ENCODE peak calls at places on chromosomes 12 and 14, in nine cellular contexts. N is breast epithelium, P is K562, L is endothelial cell of umbilical vein, H is suprapubic skin, E is stomach, Q is sigmoid colon, I is spleen, B is HepG2. J is an unnamed sample.

GRCh38 chr14:44565968-44566367 is 58.9 kb upstream of the FSCB start:
- DNase-seq in B (no peak), Q (no peak), L (no peak), P (no peak), E (no peak), N (no peak), H (no peak), I (no peak), J (no peak)

GRCh38 chr12:101733166-101733565 is 6.1 kb downstream of the SYCP3 start:
- DNase-seq in E (no peak), B (no peak), P (no peak), N (no peak), H (no peak), Q (no peak), L (no peak), I (no peak), J (no peak)

GRCh38 chr12:58414398-58414871 is 473.1 kb downstream of the ATP23 start:
- DNase-seq in Q (no peak), H (no peak), E (no peak), B (no peak), L (peak; percentile 44), I (no peak), N (no peak), P (no peak), J (no peak)

GRCh38 chr12:43444940-43445564 is 107.0 kb downstream of the ADAMTS20 start:
- DNase-seq in L (peak; percentile 76), N (no peak), E (peak; percentile 51), I (no peak), P (peak; percentile 22), H (no peak), B (peak; percentile 39), Q (no peak), J (peak; percentile 17)

GRCh38 chr12:5197127-5197526 is 153.4 kb downstream of the KCNA5 start:
- DNase-seq in H (no peak), B (no peak), N (no peak), L (no peak), I (no peak), Q (no peak), P (no peak), E (no peak), J (no peak)

GRCh38 chr14:79161576-79161975 is 991.4 kb downstream of the NRXN3 start:
- DNase-seq in B (no peak), P (no peak), Q (no peak), L (peak; percentile 23), I (no peak), H (no peak), N (no peak), E (no peak), J (no peak)

GRCh38 chr12:25187781-25188180 is 7.2 kb downstream of the DNAI7 start:
- DNase-seq in L (no peak), N (no peak), B (no peak), Q (no peak), I (no peak), H (no peak), P (no peak), E (no peak), J (no peak)

GRCh38 chr14:106843951-106844483 is 1317.6 kb downstream of the TMEM121 start:
- DNase-seq in Q (no peak), E (peak; percentile 75), L (no peak), I (peak; percentile 77), H (no peak), B (no peak), N (peak; percentile 66), P (no peak), J (peak; percentile 67)

GRCh38 chr14:52951730-52952481 is 1.1 kb upstream of the FERMT2 start:
- DNase-seq in Q (peak; percentile 84), B (peak; percentile 73), E (peak; percentile 43), N (peak; percentile 55), H (no peak), P (no peak), I (no peak), L (peak; percentile 75), J (peak; percentile 18)

GRCh38 chr14:32404784-32405573 is 75.9 kb downstream of the AKAP6 start:
- DNase-seq in E (no peak), P (no peak), H (no peak), B (no peak), L (no peak), Q (no peak), N (no peak), I (no peak), J (no peak)

GRCh38 chr12:130137141-130138018 is 24.9 kb upstream of the FZD10 start:
- DNase-seq in I (no peak), Q (no peak), B (no peak), E (no peak), P (no peak), H (no peak), N (no peak), L (no peak), J (no peak)

GRCh38 chr12:107271523-107271922 is 178.2 kb upstream of the CRY1 start:
- DNase-seq in B (no peak), E (no peak), I (no peak), H (no peak), P (no peak), N (no peak), L (no peak), Q (no peak), J (no peak)

GRCh38 chr12:130664772-130665171 is 51.3 kb downstream of the RIMBP2 start:
- DNase-seq in B (no peak), P (no peak), I (peak; percentile 25), E (no peak), Q (no peak), N (no peak), L (no peak), H (no peak), J (no peak)

DNA sequence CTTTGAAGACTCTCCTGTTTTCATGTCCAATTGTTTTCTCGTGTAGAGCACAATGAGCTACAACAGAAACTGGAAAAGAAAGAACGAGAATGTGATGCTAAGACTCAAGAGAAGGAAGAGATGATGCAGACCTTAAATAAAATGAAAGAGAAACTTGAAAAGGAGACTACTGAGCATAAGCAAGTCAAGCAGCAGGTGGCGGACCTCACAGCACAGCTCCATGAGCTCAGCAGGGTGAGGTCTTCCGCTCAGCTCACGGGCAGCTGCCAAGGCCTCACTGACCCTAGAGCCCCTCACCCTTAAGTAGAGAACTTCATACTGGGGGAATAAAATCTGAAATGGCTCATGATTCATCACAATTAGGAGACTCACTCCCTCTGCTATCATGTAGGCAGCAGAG is 134.7 kb downstream of the GPR135 start:
- DNase-seq in P (no peak), N (no peak), B (no peak), Q (no peak), I (no peak), L (no peak), E (no peak), H (no peak), J (peak; percentile 33)
- TF ChIP-seq POLR2A in P (no peak), N (no peak), B (no peak), Q (no peak), I (no peak), L (no peak), E (no peak), H (no peak), J (no peak)

GRCh38 chr12:122023339-122024131 is 1.9 kb downstream of the BCL7A start:
- DNase-seq in H (peak; percentile 85), N (peak; percentile 78), I (peak; percentile 79), P (peak; percentile 65), Q (peak; percentile 87), B (peak; percentile 80), L (peak; percentile 79), E (peak; percentile 70), J (peak; percentile 60)
- TF ChIP-seq POLR2AphosphoS5 in H (no peak), N (no peak), I (peak; percentile 60), P (no peak), Q (peak; percentile 81), B (peak; percentile 34), L (no peak), E (no peak), J (no peak)

DNA sequence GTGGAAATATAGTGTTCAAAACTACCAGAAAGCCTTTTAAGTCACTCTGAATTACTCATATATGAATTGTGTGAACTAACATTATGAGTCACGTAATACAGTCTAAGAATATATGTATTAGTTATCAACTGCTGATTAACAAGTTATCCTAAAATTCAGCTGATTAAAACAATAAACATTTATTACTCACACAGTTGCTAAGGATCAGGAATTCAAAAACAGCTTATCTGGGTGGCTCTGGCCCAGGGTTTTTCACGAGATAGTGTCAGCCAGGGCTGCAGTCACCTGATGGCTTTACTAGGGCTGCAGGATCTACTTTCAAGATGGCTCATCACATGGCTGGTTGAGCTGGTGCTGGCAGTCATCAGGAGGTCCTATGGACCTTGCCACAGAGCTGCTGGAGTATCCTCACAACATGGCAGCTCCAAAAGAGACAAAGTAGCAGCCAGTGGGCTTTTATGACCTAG is 36.5 kb downstream of the CORO1C start:
- DNase-seq in Q (no peak), E (no peak), H (no peak), N (no peak), P (peak; percentile 63), I (no peak), B (no peak), L (peak; percentile 53), J (no peak)
- TF ChIP-seq POLR2A in Q (no peak), E (no peak), H (no peak), N (no peak), P (no peak), I (no peak), B (no peak), L (no peak), J (no peak)

GRCh38 chr14:74906923-74907620 is 16.0 kb downstream of the RPS6KL1 start:
- DNase-seq in N (no peak), L (no peak), P (no peak), Q (no peak), E (no peak), H (no peak), B (no peak), I (peak; percentile 55), J (peak; percentile 62)
- TF ChIP-seq POLR2AphosphoS5 in N (no peak), L (no peak), P (no peak), Q (no peak), E (no peak), H (no peak), B (no peak), I (peak; percentile 33), J (no peak)

GRCh38 chr14:34554540-34555250 is 15.2 kb upstream of the EAPP start:
- DNase-seq in Q (peak; percentile 64), N (no peak), L (no peak), I (peak; percentile 22), P (no peak), E (peak; percentile 24), H (no peak), B (no peak), J (no peak)
- TF ChIP-seq POLR2A in Q (no peak), N (no peak), L (no peak), I (no peak), P (no peak), E (no peak), H (no peak), B (no peak), J (no peak)